ENCODE peak calls at places on chromosomes 13 and 19, in four cellular contexts. One of them, this sample, is unnamed.
A peak's percentile ranks its signal among the peaks of the same experiment; 100 is the strongest.

GRCh38 chr13:25453966-25454365 is 82.2 kb downstream of the ATP8A2 start:
- DNase-seq in WTC11: no peak
- DNase-seq in T follicular helper cell: no peak
- DNase-seq in GM23338: no peak
- DNase-seq in this sample: no peak

GRCh38 chr13:32278456-32278855 is 36.7 kb downstream of the ZAR1L start:
- DNase-seq in WTC11: no peak
- DNase-seq in T follicular helper cell: no peak
- DNase-seq in GM23338: no peak
- DNase-seq in this sample: no peak

GRCh38 chr13:24176351-24177101 is 16.0 kb downstream of the SPATA13 start:
- DNase-seq in GM23338: no peak
- DNase-seq in WTC11: no peak
- DNase-seq in T follicular helper cell: no peak
- DNase-seq in this sample: no peak

GRCh38 chr13:66835040-66835628 is 395.0 kb downstream of the PCDH9 start:
- DNase-seq in GM23338: no peak
- DNase-seq in WTC11: peak; percentile 11
- DNase-seq in T follicular helper cell: no peak
- DNase-seq in this sample: no peak

GRCh38 chr13:25179810-25180437 is 7.8 kb upstream of the AMER2 start:
- DNase-seq in T follicular helper cell: no peak
- DNase-seq in GM23338: no peak
- DNase-seq in WTC11: no peak
- DNase-seq in this sample: no peak

GRCh38 chr19:17605117-17605516 is 49.7 kb downstream of the COLGALT1 start:
- DNase-seq in WTC11: no peak
- DNase-seq in GM23338: no peak
- DNase-seq in T follicular helper cell: no peak
- DNase-seq in this sample: no peak

GRCh38 chr13:102141625-102142472 is 260.0 kb downstream of the FGF14 start:
- DNase-seq in WTC11: no peak
- DNase-seq in GM23338: peak; percentile 46
- DNase-seq in T follicular helper cell: no peak
- DNase-seq in this sample: no peak

GRCh38 chr13:34967851-34968562 is 25.9 kb downstream of the NBEA start:
- DNase-seq in GM23338: no peak
- DNase-seq in WTC11: no peak
- DNase-seq in T follicular helper cell: no peak
- DNase-seq in this sample: no peak

GRCh38 chr19:29155683-29156082 is 57.3 kb downstream of the UQCRFS1 start:
- DNase-seq in T follicular helper cell: no peak
- DNase-seq in GM23338: no peak
- DNase-seq in WTC11: no peak
- DNase-seq in this sample: no peak

GRCh38 chr19:45376045-45376724 is 5.8 kb upstream of the ERCC2 start:
- DNase-seq in WTC11: peak; percentile 68
- DNase-seq in GM23338: peak; percentile 96
- DNase-seq in T follicular helper cell: no peak
- DNase-seq in this sample: no peak

GRCh38 chr19:31349160-31349881 is at the start of gene TSHZ3:
- DNase-seq in GM23338: peak; percentile 85
- DNase-seq in T follicular helper cell: peak; percentile 18
- DNase-seq in WTC11: peak; percentile 82
- DNase-seq in this sample: no peak

GRCh38 chr19:43496960-43497359 is 7.6 kb downstream of the PHLDB3 start:
- DNase-seq in WTC11: no peak
- DNase-seq in GM23338: no peak
- DNase-seq in T follicular helper cell: no peak
- DNase-seq in this sample: no peak

GRCh38 chr19:39307233-39307821 is 11.1 kb downstream of the IFNL1 start:
- DNase-seq in GM23338: peak; percentile 90
- DNase-seq in WTC11: peak; percentile 80
- DNase-seq in T follicular helper cell: no peak
- DNase-seq in this sample: no peak

GRCh38 chr19:1768248-1768647 is 14.9 kb downstream of the ONECUT3 start:
- DNase-seq in T follicular helper cell: no peak
- DNase-seq in GM23338: peak; percentile 93
- DNase-seq in WTC11: peak; percentile 93
- DNase-seq in this sample: no peak

This sample was measured in T-helper 9 cell.